ENCODE peak calls at places on chromosomes 2 and 18, in six cellular contexts. One of them, this sample, is unnamed.

GRCh38 chr2:171523969-171524401 is 1.7 kb downstream of the CYBRD1 start:
- DNase-seq in kidney: no peak
- DNase-seq in PC-9: peak; percentile 80
- DNase-seq in ovary: no peak
- DNase-seq in lower lobe of right lung: peak; percentile 57
- DNase-seq in Peyer's patch: no peak
- DNase-seq in this sample: peak; percentile 59

GRCh38 chr2:168452781-168453180 is 3.3 kb upstream of the CERS6 start:
- DNase-seq in lower lobe of right lung: no peak
- DNase-seq in PC-9: no peak
- DNase-seq in kidney: no peak
- DNase-seq in Peyer's patch: no peak
- DNase-seq in ovary: no peak
- DNase-seq in this sample: no peak

GRCh38 chr2:179981085-179981484 is 26.0 kb downstream of the CWC22 start:
- DNase-seq in ovary: no peak
- DNase-seq in PC-9: no peak
- DNase-seq in Peyer's patch: no peak
- DNase-seq in kidney: no peak
- DNase-seq in lower lobe of right lung: no peak
- DNase-seq in this sample: no peak

GRCh38 chr2:86064006-86064405 is 41.7 kb downstream of the POLR1A start:
- DNase-seq in Peyer's patch: no peak
- DNase-seq in ovary: no peak
- DNase-seq in lower lobe of right lung: no peak
- DNase-seq in PC-9: no peak
- DNase-seq in kidney: no peak
- DNase-seq in this sample: no peak

GRCh38 chr2:192159764-192160163 is 35.0 kb downstream of the TMEFF2 start:
- DNase-seq in ovary: no peak
- DNase-seq in lower lobe of right lung: no peak
- DNase-seq in kidney: no peak
- DNase-seq in PC-9: no peak
- DNase-seq in Peyer's patch: no peak
- DNase-seq in this sample: no peak

GRCh38 chr2:64214281-64215115 is 70.3 kb upstream of the PELI1 start:
- DNase-seq in kidney: no peak
- DNase-seq in lower lobe of right lung: no peak
- DNase-seq in Peyer's patch: peak; percentile 67
- DNase-seq in PC-9: no peak
- DNase-seq in ovary: no peak
- DNase-seq in this sample: peak; percentile 65

GRCh38 chr18:77042583-77042982 is 90.0 kb downstream of the MBP start:
- DNase-seq in lower lobe of right lung: no peak
- DNase-seq in kidney: no peak
- DNase-seq in Peyer's patch: no peak
- DNase-seq in PC-9: no peak
- DNase-seq in ovary: no peak
- DNase-seq in this sample: no peak

GRCh38 chr2:84474176-84474575 is 15.1 kb upstream of the SUCLG1 start:
- DNase-seq in kidney: no peak
- DNase-seq in ovary: no peak
- DNase-seq in Peyer's patch: no peak
- DNase-seq in PC-9: peak; percentile 50
- DNase-seq in lower lobe of right lung: no peak
- DNase-seq in this sample: no peak

GRCh38 chr18:58496231-58496630 is 132.7 kb downstream of the ALPK2 start:
- DNase-seq in lower lobe of right lung: no peak
- DNase-seq in Peyer's patch: no peak
- DNase-seq in kidney: no peak
- DNase-seq in ovary: no peak
- DNase-seq in PC-9: no peak
- DNase-seq in this sample: no peak

DNA sequence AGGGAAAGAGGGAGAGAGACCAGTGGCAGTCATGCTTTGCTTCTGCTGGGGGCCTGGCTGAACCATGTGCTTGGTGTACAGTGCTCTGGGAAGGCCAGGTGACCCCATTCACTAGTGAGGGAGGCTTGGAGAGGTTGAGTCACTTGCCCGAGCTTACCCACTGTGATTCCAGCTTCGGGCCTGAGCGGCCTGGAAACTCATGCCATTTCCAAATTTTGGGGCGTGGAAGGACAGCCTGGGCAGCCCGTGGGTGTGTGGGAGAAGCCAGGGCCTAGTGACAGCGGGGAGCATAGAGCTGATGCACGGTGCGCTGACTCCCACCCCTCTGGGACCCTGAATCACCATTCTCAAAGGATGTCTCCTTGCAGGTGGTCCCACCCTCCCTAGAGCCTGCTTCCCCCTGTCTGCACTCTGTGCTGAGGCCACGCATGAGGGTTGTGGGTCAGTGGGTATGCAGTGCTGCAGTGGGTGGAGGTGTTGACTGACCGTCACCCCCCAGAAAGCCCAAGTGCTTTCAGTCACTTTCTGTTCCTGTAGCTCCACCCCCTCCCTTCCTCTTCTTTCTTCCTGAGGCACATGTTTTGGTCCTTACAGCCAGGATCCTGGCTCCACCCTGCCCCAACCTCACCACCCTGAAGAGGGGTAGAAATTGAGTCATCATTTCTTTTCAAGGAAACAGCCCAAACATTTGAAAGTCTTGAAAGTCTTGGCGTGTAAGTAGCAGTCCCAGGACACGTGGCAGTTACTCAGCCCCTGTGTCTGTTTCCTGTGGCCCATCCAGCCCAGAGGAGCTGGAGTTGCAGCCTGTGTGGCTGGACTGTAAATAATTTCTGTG is 69.3 kb upstream of the MCFD2 start:
- DNase-seq in lower lobe of right lung: peak; percentile 77
- DNase-seq in ovary: peak; percentile 66
- DNase-seq in PC-9: peak; percentile 78
- DNase-seq in kidney: peak; percentile 88
- DNase-seq in Peyer's patch: peak; percentile 74
- DNase-seq in this sample: no peak
- H3K4me1 ChIP-seq in lower lobe of right lung: peaks cover 83% of the 10 kb centered on the region
- H3K4me1 ChIP-seq in ovary: peaks cover 42% of the 10 kb centered on the region
- H3K4me1 ChIP-seq in PC-9: peaks cover 68% of the 10 kb centered on the region
- H3K4me1 ChIP-seq in kidney: peaks cover 22% of the 10 kb centered on the region
- H3K4me1 ChIP-seq in Peyer's patch: peaks cover 72% of the 10 kb centered on the region
- H3K4me1 ChIP-seq in this sample: peaks cover 14% of the 10 kb centered on the region

GRCh38 chr2:95024960-95025405 is 525 bp upstream of the MAL start:
- DNase-seq in Peyer's patch: no peak
- DNase-seq in PC-9: no peak
- DNase-seq in lower lobe of right lung: no peak
- DNase-seq in ovary: no peak
- DNase-seq in kidney: no peak
- DNase-seq in this sample: no peak

GRCh38 chr2:95023222-95023597 is 2.3 kb upstream of the MAL start:
- DNase-seq in ovary: no peak
- DNase-seq in lower lobe of right lung: no peak
- DNase-seq in PC-9: peak; percentile 64
- DNase-seq in Peyer's patch: peak; percentile 51
- DNase-seq in kidney: no peak
- DNase-seq in this sample: no peak

GRCh38 chr2:95025406-95026319 is at the start of gene MAL:
- DNase-seq in ovary: no peak
- DNase-seq in lower lobe of right lung: no peak
- DNase-seq in PC-9: peak; percentile 78
- DNase-seq in kidney: peak; percentile 84
- DNase-seq in Peyer's patch: peak; percentile 58
- DNase-seq in this sample: no peak

GRCh38 chr2:95022309-95023221 is 2.9 kb upstream of the MAL start:
- DNase-seq in PC-9: peak; percentile 82
- DNase-seq in Peyer's patch: peak; percentile 75
- DNase-seq in lower lobe of right lung: peak; percentile 76
- DNase-seq in ovary: peak; percentile 43
- DNase-seq in kidney: peak; percentile 87
- DNase-seq in this sample: peak; percentile 44

DNA sequence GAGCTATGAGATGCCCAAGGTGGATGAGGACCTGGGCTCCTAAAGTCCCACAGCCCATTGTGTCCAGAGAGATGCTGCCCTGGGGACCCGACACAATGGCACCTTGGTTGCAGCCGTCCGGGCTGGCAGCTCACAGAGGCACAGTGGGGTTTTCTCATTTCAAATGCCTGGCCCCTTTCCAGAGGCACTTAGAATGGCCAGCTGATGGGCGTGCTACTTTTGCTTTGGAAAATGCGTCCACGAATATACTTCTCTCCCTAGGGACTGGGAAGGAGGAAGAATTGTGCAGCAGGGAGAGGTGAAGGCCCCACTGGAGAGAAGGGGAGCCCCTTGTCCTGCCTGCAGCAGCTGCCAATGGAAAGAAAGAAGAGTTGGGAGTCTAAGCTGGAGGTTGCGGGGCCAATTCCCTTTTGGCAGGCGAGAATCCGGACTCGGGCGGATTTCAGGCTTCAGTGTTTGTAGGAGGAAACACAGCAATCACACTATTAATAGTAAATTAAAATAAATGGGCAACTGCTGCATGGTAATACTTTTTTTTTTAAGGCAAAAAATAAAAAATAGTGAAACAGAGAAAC is 1.1 kb upstream of the MAL start:
- DNase-seq in ovary: no peak
- DNase-seq in PC-9: no peak
- DNase-seq in lower lobe of right lung: no peak
- DNase-seq in Peyer's patch: no peak
- DNase-seq in kidney: no peak
- DNase-seq in this sample: no peak
- H3K4me3 ChIP-seq in ovary: no peak overlapping the region
- H3K4me3 ChIP-seq in PC-9: peak overlapping the region; percentile 94
- H3K4me3 ChIP-seq in lower lobe of right lung: peak overlapping the region; percentile 53
- H3K4me3 ChIP-seq in Peyer's patch: no peak overlapping the region
- H3K4me3 ChIP-seq in kidney: no peak overlapping the region
- H3K4me3 ChIP-seq in this sample: no peak overlapping the region

DNA sequence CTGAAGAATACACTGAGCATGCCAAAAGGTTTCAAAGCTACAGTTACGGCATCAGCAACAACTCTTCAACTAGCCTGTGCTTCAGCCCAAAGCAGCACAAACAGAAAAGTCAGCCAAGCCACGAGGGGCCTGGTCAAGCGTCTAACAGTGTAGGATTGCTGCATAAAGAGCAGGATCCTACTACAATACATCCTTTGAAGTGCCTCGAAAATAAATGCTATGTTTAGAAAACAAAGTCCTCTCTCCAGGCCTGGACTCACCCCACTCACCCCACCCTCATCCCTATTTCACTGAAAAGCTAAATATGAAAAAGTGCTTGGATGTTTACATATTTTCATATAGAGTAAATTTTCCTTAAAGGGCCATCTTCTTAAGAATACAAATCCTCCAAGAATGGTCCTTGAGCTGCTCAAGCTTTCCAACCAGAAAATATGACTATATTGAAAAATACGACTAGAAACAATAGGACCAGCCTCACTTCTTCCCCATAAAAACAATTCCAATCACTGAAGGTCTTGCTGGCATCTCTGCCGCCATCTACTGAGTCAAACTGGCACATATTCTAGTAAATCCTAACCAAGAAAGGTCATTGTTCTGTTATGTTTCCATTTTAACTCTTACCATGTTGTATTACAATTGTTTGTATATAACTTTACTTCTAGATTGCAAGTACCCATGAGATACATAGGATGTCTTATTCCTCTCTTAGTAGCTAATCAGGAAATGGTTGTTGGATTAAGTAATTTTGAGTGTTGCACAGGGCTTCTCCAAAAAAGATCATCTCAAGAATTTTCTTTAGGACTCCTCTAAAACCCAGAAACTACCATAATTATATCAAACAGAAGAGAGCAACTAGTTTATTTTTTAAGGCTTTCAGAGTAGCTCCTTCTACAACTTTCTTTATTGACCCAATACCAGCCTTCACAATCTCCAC is 63.6 kb downstream of the CLHC1 start:
- DNase-seq in kidney: no peak
- DNase-seq in lower lobe of right lung: no peak
- DNase-seq in PC-9: peak; percentile 41
- DNase-seq in Peyer's patch: peak; percentile 81
- DNase-seq in ovary: peak; percentile 64
- DNase-seq in this sample: peak; percentile 68
- H3K4me1 ChIP-seq in kidney: peaks cover 13% of the 10 kb centered on the region
- H3K4me1 ChIP-seq in lower lobe of right lung: peaks cover 48% of the 10 kb centered on the region
- H3K4me1 ChIP-seq in PC-9: peaks cover 52% of the 10 kb centered on the region
- H3K4me1 ChIP-seq in Peyer's patch: peaks cover 11% of the 10 kb centered on the region
- H3K4me1 ChIP-seq in ovary: peaks cover 21% of the 10 kb centered on the region
- H3K4me1 ChIP-seq in this sample: peaks cover 5% of the 10 kb centered on the region

GRCh38 chr2:240818293-240818542 is 1.8 kb downstream of the KIF1A start:
- DNase-seq in Peyer's patch: no peak
- DNase-seq in kidney: no peak
- DNase-seq in PC-9: no peak
- DNase-seq in lower lobe of right lung: no peak
- DNase-seq in ovary: no peak
- DNase-seq in this sample: no peak

GRCh38 chr2:240818543-240819403 is 1.2 kb downstream of the KIF1A start:
- DNase-seq in kidney: no peak
- DNase-seq in PC-9: no peak
- DNase-seq in Peyer's patch: peak; percentile 39
- DNase-seq in lower lobe of right lung: no peak
- DNase-seq in ovary: no peak
- DNase-seq in this sample: no peak

GRCh38 chr2:240820014-240820606 is at the start of gene KIF1A:
- DNase-seq in lower lobe of right lung: no peak
- DNase-seq in PC-9: no peak
- DNase-seq in Peyer's patch: no peak
- DNase-seq in ovary: no peak
- DNase-seq in kidney: no peak
- DNase-seq in this sample: no peak

GRCh38 chr2:240820607-240821428 is 799 bp upstream of the KIF1A start:
- DNase-seq in Peyer's patch: no peak
- DNase-seq in PC-9: no peak
- DNase-seq in kidney: no peak
- DNase-seq in ovary: no peak
- DNase-seq in lower lobe of right lung: no peak
- DNase-seq in this sample: no peak

GRCh38 chr2:240819404-240820013 is 510 bp downstream of the KIF1A start:
- DNase-seq in Peyer's patch: no peak
- DNase-seq in PC-9: no peak
- DNase-seq in lower lobe of right lung: no peak
- DNase-seq in kidney: no peak
- DNase-seq in ovary: no peak
- DNase-seq in this sample: no peak
- H3K4me3 ChIP-seq in Peyer's patch: peak overlapping the region; percentile 28
- H3K4me3 ChIP-seq in PC-9: no peak overlapping the region
- H3K4me3 ChIP-seq in lower lobe of right lung: peak overlapping the region; percentile 8
- H3K4me3 ChIP-seq in kidney: no peak overlapping the region
- H3K4me3 ChIP-seq in ovary: no peak overlapping the region
- H3K4me3 ChIP-seq in this sample: no peak overlapping the region